ENCODE peak calls at places on chromosomes 3 and 15, in five cellular contexts. D is NCI-H1092 treated with DMSO at 0.1 percent for 48 hours; J is HEK293T; N is stimulated activated CD8-positive, alpha-beta memory T cell treated with anti-CD3 and anti-CD28 coated beads, Interleukin-7, amount 100 ng/mL, for 1 hour; T is nephron progenitor cell. F is an unnamed sample.

GRCh38 chr3:126083511-126083912 is 412 bp downstream of the SLC41A3 start:
- DNase-seq in D (peak), J (peak), N (no peak), T (peak), F (peak)

GRCh38 chr3:189320511-189320910 is 148.7 kb downstream of the TPRG1 start:
- DNase-seq in D (no peak), J (no peak), N (no peak), T (no peak), F (no peak)

GRCh38 chr3:150421256-150421655 is 13.2 kb downstream of the TSC22D2 start:
- DNase-seq in D (no peak), J (no peak), N (no peak), T (no peak), F (no peak)

GRCh38 chr15:23648920-23649515 is 1.4 kb upstream of the MAGEL2 start:
- DNase-seq in D (peak), J (no peak), N (no peak), T (peak), F (no peak)

GRCh38 chr3:151909720-151910405 is 36.4 kb downstream of the SUCNR1 start:
- DNase-seq in D (no peak), J (no peak), N (no peak), T (no peak), F (no peak)

GRCh38 chr3:78506038-78506437 is 1261.8 kb downstream of the ROBO1 start:
- DNase-seq in D (no peak), J (no peak), N (no peak), T (no peak), F (peak)

GRCh38 chr3:31962801-31963205 is 18.3 kb downstream of the OSBPL10 start:
- DNase-seq in D (no peak), J (no peak), N (no peak), T (no peak), F (peak)

GRCh38 chr3:58414538-58415197 is 19.0 kb downstream of the PDHB start:
- DNase-seq in D (peak), J (peak), N (no peak), T (peak), F (peak)

GRCh38 chr3:5160926-5161858 is 26.3 kb upstream of the EDEM1 start:
- DNase-seq in D (no peak), J (no peak), N (no peak), T (no peak), F (peak)

GRCh38 chr15:25739687-25740121 is 123.4 kb downstream of the ATP10A start:
- DNase-seq in D (peak), J (no peak), N (no peak), T (no peak), F (no peak)

GRCh38 chr3:112096176-112096575 is 10.0 kb downstream of the C3orf52 start:
- DNase-seq in D (no peak), J (no peak), N (no peak), T (no peak), F (peak)

GRCh38 chr3:4828279-4829030 is 150.8 kb upstream of the BHLHE40 start:
- DNase-seq in D (no peak), J (no peak), N (no peak), T (no peak), F (peak)

GRCh38 chr15:70508561-70509281 is 254.6 kb downstream of the UACA start:
- DNase-seq in D (no peak), J (no peak), N (no peak), T (no peak), F (peak)

GRCh38 chr3:159062734-159063410 is 261.0 kb downstream of the MFSD1 start:
- DNase-seq in D (no peak), J (no peak), N (no peak), T (no peak), F (no peak)

GRCh38 chr3:55369491-55369890 is 117.6 kb downstream of the WNT5A start:
- DNase-seq in D (no peak), J (no peak), N (no peak), T (peak), F (no peak)

GRCh38 chr15:78303729-78304486 is 4.5 kb upstream of the SKIC8 start:
- DNase-seq in D (no peak), J (no peak), N (no peak), T (no peak), F (no peak)

F was measured in amniotic epithelial cell.